ENCODE peak calls at places on chromosomes 11 and 22, in five cellular contexts. T is mucosa of descending colon, F is right atrium auricular region, Y is cardiac muscle cell, E is kidney epithelial cell. D is an unnamed sample.

GRCh38 chr11:133955091-133955846 is 1.5 kb downstream of the IGSF9B start:
- DNase-seq in F (peak), T (peak), Y (no peak), E (no peak), D (no peak)

GRCh38 chr11:71396548-71397123 is 51.6 kb downstream of the DHCR7 start:
- DNase-seq in T (no peak), E (no peak), Y (no peak), F (no peak), D (no peak)

GRCh38 chr11:6307879-6308278 is 12.4 kb downstream of the CAVIN3 start:
- DNase-seq in E (no peak), F (no peak), Y (no peak), T (no peak), D (peak)

GRCh38 chr22:38753894-38754246 is 1.9 kb downstream of the SUN2 start:
- DNase-seq in E (no peak), F (no peak), Y (no peak), T (no peak), D (no peak)

GRCh38 chr11:108235633-108236032 is 12.8 kb downstream of the ATM start:
- DNase-seq in T (no peak), Y (no peak), F (no peak), E (no peak), D (no peak)

GRCh38 chr11:128095459-128096096 is 491.8 kb downstream of the ETS1 start:
- DNase-seq in Y (peak), E (peak), F (no peak), T (no peak), D (peak)

GRCh38 chr22:33923660-33924246 is 3.5 kb upstream of the LARGE1 start:
- DNase-seq in F (peak), E (no peak), Y (peak), T (no peak), D (peak)

GRCh38 chr22:48432721-48433518 is 1394.8 kb downstream of the BRD1 start:
- DNase-seq in Y (no peak), E (no peak), T (no peak), F (no peak), D (no peak)

GRCh38 chr22:26041931-26042330 is 127.3 kb upstream of the SEZ6L start:
- DNase-seq in Y (no peak), F (no peak), T (no peak), E (no peak), D (no peak)

GRCh38 chr22:23315341-23315917 is 135.1 kb downstream of the BCR start:
- DNase-seq in F (peak), Y (peak), E (no peak), T (peak), D (peak)

GRCh38 chr22:27686534-27686933 is 115.0 kb downstream of the MN1 start:
- DNase-seq in Y (peak), E (no peak), T (peak), F (peak), D (peak)

GRCh38 chr11:112903310-112903709 is 57.9 kb upstream of the NCAM1 start:
- DNase-seq in Y (no peak), E (no peak), F (no peak), T (no peak), D (no peak)

GRCh38 chr22:22201185-22201924 is 43.2 kb upstream of the VPREB1 start:
- DNase-seq in E (no peak), Y (no peak), T (no peak), F (no peak), D (peak)

GRCh38 chr11:134139873-134140331 is 71.0 kb downstream of the JAM3 start:
- DNase-seq in T (no peak), Y (peak), F (peak), E (peak), D (peak)

GRCh38 chr11:76629133-76629852 is 41.3 kb downstream of the LRRC32 start:
- DNase-seq in E (no peak), T (no peak), F (peak), Y (peak), D (peak)

GRCh38 chr22:23828800-23829680 is 9.8 kb downstream of the DERL3 start:
- DNase-seq in Y (no peak), F (peak), E (no peak), T (peak), D (no peak)

GRCh38 chr11:78208257-78209165 is 19.8 kb downstream of the USP35 start:
- DNase-seq in Y (peak), T (no peak), E (no peak), F (no peak), D (peak)

GRCh38 chr22:21000215-21000986 is 1.5 kb downstream of the THAP7 start:
- DNase-seq in F (no peak), Y (peak), E (no peak), T (no peak), D (peak)

GRCh38 chr22:38273135-38273761 is 438 bp upstream of the TMEM184B start:
- DNase-seq in F (no peak), Y (peak), T (no peak), E (no peak), D (no peak)

GRCh38 chr22:22357024-22357868 is 112.7 kb downstream of the VPREB1 start:
- DNase-seq in E (peak), Y (peak), F (no peak), T (peak), D (peak)

GRCh38 chr11:92180664-92181251 is 43.9 kb upstream of the FAT3 start:
- DNase-seq in Y (peak), E (peak), F (no peak), T (no peak), D (peak)

GRCh38 chr11:112525270-112525669 is 264.6 kb upstream of the PLET1 start:
- DNase-seq in E (no peak), T (peak), Y (peak), F (peak), D (peak)

GRCh38 chr11:30635401-30635989 is 49.3 kb upstream of the MPPED2 start:
- DNase-seq in Y (peak), T (no peak), F (no peak), E (peak), D (no peak)

GRCh38 chr22:48772286-48772907 is 1055.3 kb downstream of the BRD1 start:
- DNase-seq in Y (no peak), F (peak), E (no peak), T (no peak), D (no peak)

GRCh38 chr11:35517481-35517880 is 7.9 kb downstream of the PAMR1 start:
- DNase-seq in Y (no peak), E (no peak), T (no peak), F (no peak), D (no peak)

GRCh38 chr22:17924735-17925727 is 99.3 kb downstream of the MICAL3 start:
- DNase-seq in T (no peak), E (no peak), Y (peak), F (no peak), D (no peak)

GRCh38 chr22:36026741-36027140 is 1.9 kb downstream of the RBFOX2 start:
- DNase-seq in F (no peak), T (no peak), Y (peak), E (no peak), D (peak)

GRCh38 chr22:30802202-30803166 is 107.8 kb downstream of the OSBP2 start:
- DNase-seq in T (peak), E (peak), F (peak), Y (peak), D (peak)
- TF ChIP-seq CTCF in T (peak), E (no peak), F (peak), Y (peak), D (peak)

GRCh38 chr22:45975266-45976161 is 1.4 kb downstream of the WNT7B start:
- DNase-seq in F (no peak), T (no peak), E (no peak), Y (no peak), D (no peak)
- H3K4me3 ChIP-seq in F (no peak), T (no peak), E (peak), Y (no peak), D (no peak)

DNA sequence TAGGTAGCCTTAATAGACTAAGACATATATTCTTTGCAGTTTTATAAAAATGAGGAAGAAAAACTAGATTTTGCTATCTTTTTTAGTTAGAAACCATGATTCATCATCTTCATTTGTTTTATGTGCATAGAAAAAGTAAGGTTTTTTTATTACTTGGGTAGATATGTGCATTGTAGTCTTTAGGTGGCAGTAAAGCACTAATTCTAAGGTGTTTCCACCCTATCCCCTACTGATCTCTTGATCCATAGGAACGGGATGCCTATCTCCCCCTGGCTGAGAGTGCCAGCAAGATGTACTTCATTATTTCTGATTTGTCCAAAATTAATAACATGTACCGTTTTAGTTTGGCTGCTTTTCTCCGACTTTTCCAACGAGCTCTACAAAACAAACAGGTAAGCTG is 148.1 kb downstream of the DYNC2H1 start:
- DNase-seq in E (no peak), T (no peak), Y (peak), F (no peak), D (peak)
- TF ChIP-seq CTCF in E (peak), T (no peak), Y (peak), F (no peak), D (peak)

DNA sequence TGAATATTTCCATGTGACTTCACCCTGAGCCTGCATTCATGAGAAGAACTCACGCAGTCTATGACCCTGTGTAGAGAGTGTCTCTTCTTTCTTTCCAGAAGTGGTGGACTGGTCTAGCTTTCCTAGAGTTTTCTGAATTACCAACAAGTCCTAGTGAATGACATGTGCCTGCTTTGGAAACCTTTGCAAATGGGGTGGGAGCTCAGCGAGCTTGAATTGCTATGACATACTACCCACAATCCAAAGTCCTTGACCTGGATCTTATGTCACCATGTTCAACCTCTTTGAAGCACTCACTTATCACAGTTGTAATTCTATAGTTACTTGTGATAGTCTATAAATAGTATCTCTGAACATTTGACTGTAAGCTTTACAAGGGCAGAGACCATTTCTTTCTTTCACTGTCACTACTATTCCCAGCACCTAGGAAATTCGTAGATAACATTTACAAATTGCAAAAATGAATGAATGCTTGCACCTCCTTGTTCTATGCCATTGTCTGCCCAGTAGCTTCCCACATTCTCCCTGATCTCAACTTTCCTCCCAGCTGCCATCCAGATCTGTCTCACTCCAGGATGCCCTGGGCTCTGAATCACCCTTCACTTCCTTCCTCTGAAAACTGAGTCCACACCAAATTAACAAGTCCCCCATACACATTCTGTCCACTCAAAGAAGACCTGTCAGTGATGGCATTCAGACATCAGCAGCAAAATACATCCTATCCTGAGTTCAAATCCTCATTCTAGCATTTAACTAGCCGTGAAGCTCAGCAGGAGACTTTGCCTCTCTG is 201.9 kb upstream of the SESN3 start:
- DNase-seq in F (no peak), T (no peak), E (no peak), Y (no peak), D (peak)
- H3K4me3 ChIP-seq in F (no peak), T (no peak), E (no peak), Y (no peak), D (no peak)

DNA sequence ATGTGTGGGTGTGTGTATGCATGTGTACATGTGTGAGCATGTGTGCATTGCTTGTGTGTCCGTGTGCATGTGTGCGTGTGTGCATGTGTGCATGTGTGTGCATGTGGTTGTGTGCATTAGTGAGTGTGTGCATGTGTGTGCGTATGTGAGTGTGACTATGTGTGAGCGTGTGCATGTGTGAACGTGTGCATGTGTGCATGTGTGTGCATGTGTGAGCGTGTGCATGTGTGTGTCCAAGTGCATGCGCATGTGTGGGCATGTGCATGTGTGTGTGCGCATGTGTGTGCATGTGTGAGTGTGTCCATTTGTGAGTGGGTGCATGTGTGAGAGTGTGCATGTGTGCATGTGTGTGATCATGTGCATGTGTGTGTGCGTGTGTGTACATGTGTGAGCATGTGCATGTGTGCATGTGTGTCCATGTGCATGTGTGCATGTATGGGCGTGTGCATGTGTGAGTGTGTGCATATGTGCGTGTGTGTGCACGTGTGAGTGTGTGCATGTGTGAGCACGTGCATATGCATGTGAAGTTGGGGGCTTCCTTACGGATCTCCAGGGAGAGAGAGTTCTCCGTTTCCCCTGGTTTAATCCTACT is 95.8 kb downstream of the ST3GAL4 start:
- DNase-seq in F (no peak), T (no peak), Y (no peak), E (no peak), D (no peak)
- TF ChIP-seq CTCF in F (no peak), T (no peak), Y (no peak), E (no peak), D (no peak)

D was measured in foreskin fibroblast.